ENCODE peak calls at places on chromosomes 7 and 10, in five cellular contexts. Q is H1, J is A549, F is K562, R is HepG2. Y is an unnamed sample.

GRCh38 chr7:105962353-105962752 is 711 bp upstream of the CDHR3 start:
- DNase-seq in F (no peak), Q (no peak), R (no peak), J (no peak), Y (no peak)

GRCh38 chr10:102869290-102870198 is at the start of gene AS3MT:
- DNase-seq in J (peak; percentile 23), Q (no peak), R (peak; percentile 38), F (no peak), Y (no peak)

GRCh38 chr7:142668495-142668894 is 80.8 kb upstream of the PRSS1 start:
- DNase-seq in F (no peak), R (no peak), J (no peak), Q (no peak), Y (no peak)

GRCh38 chr10:99941942-99942835 is 67.6 kb downstream of the DNMBP start:
- DNase-seq in R (no peak), Q (no peak), J (no peak), F (no peak), Y (no peak)

GRCh38 chr10:98589691-98590090 is 143.0 kb upstream of the HPS1 start:
- DNase-seq in J (no peak), Q (no peak), F (no peak), R (no peak), Y (no peak)

GRCh38 chr10:102775973-102776669 is 32.4 kb downstream of the WBP1L start:
- DNase-seq in J (no peak), Q (no peak), R (peak; percentile 36), F (peak; percentile 24), Y (no peak)

GRCh38 chr7:105656922-105657521 is 75.7 kb upstream of the EFCAB10 start:
- DNase-seq in Q (no peak), F (peak; percentile 92), R (no peak), J (peak; percentile 58), Y (no peak)

GRCh38 chr10:101294109-101294508 is 59.9 kb upstream of the BTRC start:
- DNase-seq in J (no peak), Q (no peak), F (no peak), R (no peak), Y (no peak)

GRCh38 chr10:3636356-3637181 is 148.4 kb downstream of the KLF6 start:
- DNase-seq in F (no peak), Q (no peak), J (no peak), R (no peak), Y (no peak)

GRCh38 chr7:82017334-82017943 is 247.6 kb upstream of the HGF start:
- DNase-seq in F (no peak), R (peak; percentile 9), Q (no peak), J (peak; percentile 47), Y (no peak)

GRCh38 chr7:151687523-151688235 is 168.0 kb upstream of the RHEB start:
- DNase-seq in F (peak; percentile 87), Q (peak; percentile 80), R (peak; percentile 58), J (peak; percentile 96), Y (no peak)

GRCh38 chr7:141572175-141572574 is 21.0 kb downstream of the AGK start:
- DNase-seq in Q (no peak), J (no peak), F (no peak), R (no peak), Y (no peak)

GRCh38 chr7:141575654-141576448 is 24.6 kb downstream of the AGK start:
- DNase-seq in Q (no peak), F (no peak), J (no peak), R (no peak), Y (no peak)

GRCh38 chr7:141575164-141575563 is 24.0 kb downstream of the AGK start:
- DNase-seq in J (no peak), F (no peak), R (no peak), Q (no peak), Y (no peak)

GRCh38 chr7:141573511-141573910 is 22.3 kb downstream of the AGK start:
- DNase-seq in J (no peak), Q (no peak), F (no peak), R (no peak), Y (no peak)

DNA sequence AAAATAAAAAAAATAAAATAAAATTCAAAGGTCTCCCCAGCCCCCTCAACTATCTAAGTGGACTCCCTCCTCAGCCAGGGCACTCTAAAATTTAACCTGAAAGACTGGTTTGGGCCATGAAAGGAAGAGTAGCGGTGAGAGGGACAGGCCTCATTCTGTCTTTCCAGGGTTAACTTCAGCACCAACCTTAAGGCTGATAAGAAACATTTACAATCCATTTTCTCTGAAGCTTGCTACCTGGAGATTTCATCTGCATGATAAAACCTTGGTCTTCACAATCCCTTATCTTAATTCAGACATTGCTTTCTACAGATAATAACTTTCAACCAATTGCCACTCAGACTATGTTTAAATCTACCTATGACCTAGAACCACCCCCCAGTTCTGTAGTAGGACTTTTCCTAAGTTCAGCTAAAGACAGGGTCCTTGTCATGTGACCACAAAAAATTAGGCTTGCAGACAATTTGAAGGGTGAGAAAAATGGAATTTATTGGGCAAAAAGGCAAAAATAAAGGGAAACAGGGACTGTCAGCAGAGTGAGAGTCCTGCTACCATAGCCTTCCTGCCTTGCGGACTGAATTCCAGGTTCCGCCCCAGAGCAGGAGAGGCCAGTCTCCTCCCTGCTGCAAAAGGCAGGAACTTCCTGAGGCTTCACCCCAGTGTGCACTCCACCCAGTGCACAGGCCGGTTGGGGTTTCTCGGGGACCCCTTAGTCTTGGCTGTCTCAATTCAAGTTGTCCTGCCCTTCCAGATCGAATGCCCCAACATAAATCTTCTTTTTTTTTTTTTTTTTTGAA is 26.0 kb downstream of the AGK start:
- DNase-seq in R (no peak), F (no peak), Q (no peak), J (no peak), Y (no peak)
- TF ChIP-seq KDM1A in R (no peak), F (no peak), Q (no peak), J (no peak), Y (no peak)

DNA sequence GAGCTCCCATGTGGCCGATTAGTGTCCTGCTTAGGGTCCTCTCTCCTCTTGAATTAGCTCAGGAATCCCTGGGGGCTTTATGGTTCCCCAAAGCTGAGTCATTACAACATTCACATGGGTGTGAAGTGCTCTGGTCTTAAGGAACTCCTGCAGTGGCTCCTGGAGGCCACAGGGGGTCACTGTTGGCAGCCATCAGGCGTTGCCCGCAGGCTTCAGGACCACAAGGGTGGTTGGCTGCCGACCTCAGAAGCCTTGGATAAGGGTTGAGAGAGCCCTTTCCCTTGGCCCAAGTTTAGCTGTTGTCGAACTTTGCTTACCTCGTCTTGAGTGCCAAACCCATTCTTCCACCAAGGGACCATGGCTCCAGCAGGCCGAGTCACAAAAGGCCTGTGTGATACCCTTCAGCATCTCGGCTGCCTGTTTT is 61.7 kb downstream of the SH2D4B start:
- DNase-seq in R (peak; percentile 20), Q (peak; percentile 68), J (peak; percentile 67), F (peak; percentile 87), Y (peak; percentile 57)
- TF ChIP-seq KDM1A in R (no peak), Q (no peak), J (no peak), F (no peak), Y (no peak)

DNA sequence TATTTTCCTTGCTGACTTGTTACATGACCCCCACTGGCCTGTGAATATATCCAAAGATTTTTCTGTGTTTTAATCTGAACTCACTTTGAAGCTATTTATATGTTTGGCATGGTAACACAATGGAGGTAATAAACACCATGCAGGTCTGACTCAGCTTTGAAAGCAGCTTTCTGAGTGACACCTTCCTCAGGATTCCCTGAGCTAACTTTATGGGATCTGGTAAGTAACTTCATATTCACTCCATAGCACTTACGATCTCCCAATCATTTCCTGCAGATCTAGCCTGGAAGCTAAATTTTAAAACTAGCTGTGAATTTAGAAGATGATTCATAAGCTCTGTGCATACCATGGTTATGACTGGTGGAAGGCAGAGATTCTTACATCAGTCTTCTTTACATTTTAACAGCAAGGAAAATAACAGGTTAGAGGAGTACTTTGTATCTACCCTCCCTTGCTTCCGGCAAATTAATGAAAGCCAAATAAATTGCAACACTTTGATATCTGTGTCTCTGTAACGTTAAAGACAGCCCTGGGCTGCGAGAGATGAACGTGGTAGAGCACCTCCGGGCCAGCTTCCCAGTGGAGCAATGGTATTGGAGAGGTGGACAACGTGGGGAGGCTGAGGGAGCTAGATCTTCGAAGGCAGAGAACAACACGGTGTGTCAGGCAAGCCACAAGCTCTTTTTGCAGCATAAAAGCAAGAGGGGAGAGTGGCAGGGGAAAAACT is 170.2 kb upstream of the KLF14 start:
- DNase-seq in F (peak; percentile 37), J (peak; percentile 94), R (peak; percentile 85), Q (no peak), Y (no peak)
- TF ChIP-seq KDM1A in F (no peak), J (no peak), R (no peak), Q (no peak), Y (no peak)

GRCh38 chr10:132667613-132668394 is 118.1 kb downstream of the NKX6-2 start:
- DNase-seq in J (peak; percentile 39), R (no peak), F (no peak), Q (no peak), Y (no peak)
- TF ChIP-seq KDM1A in J (no peak), R (no peak), F (no peak), Q (no peak), Y (no peak)

DNA sequence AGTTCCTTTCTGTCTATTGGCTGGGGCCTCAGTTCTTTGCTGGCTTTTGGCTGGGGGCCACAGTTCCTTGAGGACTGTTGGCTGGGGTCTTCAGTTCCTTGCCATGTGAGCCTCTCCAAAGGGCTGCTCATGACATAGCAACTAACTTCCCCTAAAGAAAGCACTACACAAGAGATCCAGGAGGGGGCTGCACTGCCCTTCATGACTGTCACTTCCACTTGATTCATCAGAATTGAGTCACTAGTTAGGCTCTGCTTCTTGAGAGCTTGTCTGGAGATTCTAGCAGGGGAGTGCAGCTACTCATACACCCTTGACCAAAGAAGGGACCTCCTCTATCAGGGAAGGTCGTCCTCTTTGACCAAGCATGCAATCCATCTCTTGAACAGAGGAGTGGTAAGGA is 38.0 kb upstream of the MKX start:
- DNase-seq in J (peak; percentile 24), Q (peak; percentile 19), F (peak; percentile 6), R (peak; percentile 23), Y (no peak)
- TF ChIP-seq KDM1A in J (no peak), Q (no peak), F (no peak), R (no peak), Y (no peak)

Y was measured in GM12878.